ENCODE peak calls at places on chromosomes 4 and X, in five cellular contexts. Q, W, O, Y and L are unnamed samples.

GRCh38 chrX:96407501-96407900 is 277.1 kb upstream of the DIAPH2 start:
- DNase-seq in Q (peak; percentile 69), Y (no peak), W (peak; percentile 55), O (no peak), L (peak; percentile 9)

GRCh38 chr4:150217804-150218203 is 139.6 kb downstream of the DCLK2 start:
- DNase-seq in Y (no peak), W (no peak), Q (no peak), O (no peak), L (no peak)

GRCh38 chr4:127959794-127960193 is 5.2 kb downstream of the MFSD8 start:
- DNase-seq in Q (peak; percentile 12), W (no peak), O (no peak), Y (no peak), L (no peak)

GRCh38 chrX:40103565-40104323 is 6.0 kb upstream of the BCOR start:
- DNase-seq in O (no peak), Y (no peak), Q (no peak), W (no peak), L (no peak)

GRCh38 chr4:48796927-48797679 is 17.0 kb upstream of the FRYL start:
- DNase-seq in W (no peak), Q (no peak), Y (no peak), O (no peak), L (no peak)

GRCh38 chrX:57647020-57647419 is 33.0 kb downstream of the NLRP2B start:
- DNase-seq in Q (no peak), W (no peak), Y (no peak), O (no peak), L (no peak)

GRCh38 chr4:149896428-149896827 is 80.8 kb upstream of the IQCM start:
- DNase-seq in W (peak; percentile 34), Y (no peak), Q (peak; percentile 80), O (no peak), L (peak; percentile 58)

GRCh38 chrX:153411255-153411987 is at the start of gene ZFP92:
- DNase-seq in W (no peak), Y (no peak), Q (peak; percentile 5), O (peak; percentile 64), L (no peak)

GRCh38 chrX:130893356-130894085 is 9.5 kb downstream of the ENOX2 start:
- DNase-seq in W (no peak), Y (peak; percentile 0), Q (no peak), O (no peak), L (no peak)

GRCh38 chr4:86974481-86975050 is 39.8 kb downstream of the AFF1 start:
- DNase-seq in Y (no peak), Q (peak; percentile 18), W (no peak), O (no peak), L (no peak)

GRCh38 chrX:2707334-2707760 is 16.3 kb downstream of the CD99 start:
- DNase-seq in Y (no peak), Q (peak; percentile 98), W (peak; percentile 97), O (peak; percentile 50), L (peak; percentile 99)

GRCh38 chr4:10179957-10180602 is 63.5 kb upstream of the WDR1 start:
- DNase-seq in Y (no peak), Q (peak; percentile 67), W (no peak), O (no peak), L (no peak)

GRCh38 chrX:12971282-12972003 is 3.5 kb upstream of the TMSB4X start:
- DNase-seq in Q (no peak), O (no peak), W (no peak), Y (no peak), L (no peak)

GRCh38 chr4:146545102-146545501 is 23.4 kb upstream of the SLC10A7 start:
- DNase-seq in Y (no peak), Q (peak; percentile 57), W (peak; percentile 45), O (no peak), L (peak; percentile 56)

GRCh38 chrX:132119821-132120220 is 8.0 kb downstream of the FRMD7 start:
- DNase-seq in Q (no peak), W (no peak), Y (no peak), O (no peak), L (peak; percentile 55)

GRCh38 chr4:80362578-80363181 is 27.1 kb downstream of the CFAP299 start:
- DNase-seq in Y (no peak), O (no peak), Q (peak; percentile 61), W (peak; percentile 35), L (peak; percentile 60)

GRCh38 chrX:133150730-133151129 is 53.8 kb upstream of the USP26 start:
- DNase-seq in O (no peak), W (no peak), Y (no peak), Q (no peak), L (no peak)

GRCh38 chr4:127782275-127783025 is at the start of gene HSPA4L:
- DNase-seq in O (peak; percentile 17), Q (peak; percentile 75), Y (peak; percentile 15), W (peak; percentile 56), L (peak; percentile 78)

GRCh38 chr4:169045862-169046584 is 36.0 kb upstream of the CBR4 start:
- DNase-seq in W (no peak), Q (no peak), Y (no peak), O (no peak), L (no peak)

GRCh38 chr4:142264961-142265360 is 581.1 kb downstream of the INPP4B start:
- DNase-seq in W (no peak), Y (no peak), O (no peak), Q (peak; percentile 75), L (no peak)

GRCh38 chr4:41028392-41029076 is 185.8 kb downstream of the APBB2 start:
- DNase-seq in Q (peak; percentile 9), W (no peak), Y (no peak), O (no peak), L (no peak)

GRCh38 chr4:86934147-86934771 is 552 bp upstream of the AFF1 start:
- DNase-seq in Q (peak; percentile 62), Y (no peak), W (peak; percentile 23), O (no peak), L (peak; percentile 20)

GRCh38 chr4:21830272-21830671 is 118.3 kb downstream of the KCNIP4 start:
- DNase-seq in Q (no peak), W (no peak), O (no peak), Y (no peak), L (no peak)

GRCh38 chr4:106614446-106614845 is 245.9 kb upstream of the GIMD1 start:
- DNase-seq in Q (peak; percentile 15), Y (no peak), O (no peak), W (peak; percentile 40), L (peak; percentile 20)

GRCh38 chr4:156633846-156634245 is 337.8 kb downstream of the PDGFC start:
- DNase-seq in W (no peak), Q (no peak), Y (no peak), O (no peak), L (no peak)

GRCh38 chr4:8188743-8189550 is 10.1 kb upstream of the SH3TC1 start:
- DNase-seq in Y (no peak), W (peak; percentile 97), Q (peak; percentile 43), O (no peak), L (peak; percentile 99)

GRCh38 chr4:21450331-21450730 is 498.2 kb downstream of the KCNIP4 start:
- DNase-seq in W (no peak), O (no peak), Q (no peak), Y (no peak), L (no peak)